ENCODE peak calls at places on chromosome 11, in eight cellular contexts. T is tibial nerve; C is islet precursor cell; X is GM12891; H is epithelial cell of esophagus; O is stimulated activated CD8-positive, alpha-beta memory T cell treated with anti-CD3 and anti-CD28 coated beads, Interleukin-4, amount 100 ng/mL, for 24 hours; V is left colon; D is HAP-1. E is an unnamed sample.

GRCh38 chr11:9264381-9265210 is 554 bp downstream of the DENND5A start:
- DNase-seq in T (peak), C (peak), X (peak), H (peak), O (no peak), V (peak), D (no peak), E (peak)

GRCh38 chr11:68961245-68961644 is 19.5 kb downstream of the MRGPRD start:
- DNase-seq in T (no peak), C (peak), X (no peak), H (no peak), O (no peak), V (no peak), D (no peak), E (peak)

GRCh38 chr11:10413268-10413667 is 41.8 kb upstream of the AMPD3 start:
- DNase-seq in T (no peak), C (no peak), X (no peak), H (peak), O (peak), V (peak), D (no peak), E (no peak)

GRCh38 chr11:47248664-47249377 is at the start of gene ACP2:
- DNase-seq in T (peak), C (peak), X (peak), H (peak), O (peak), V (peak), D (peak), E (peak)

GRCh38 chr11:87063982-87064381 is 26.2 kb downstream of the TMEM135 start:
- DNase-seq in T (no peak), C (no peak), X (no peak), H (no peak), O (no peak), V (no peak), D (no peak), E (no peak)

GRCh38 chr11:9719949-9720646 is 56.2 kb downstream of the SWAP70 start:
- DNase-seq in T (no peak), C (no peak), X (no peak), H (peak), O (no peak), V (no peak), D (no peak), E (no peak)

GRCh38 chr11:111384494-111384893 is 5.4 kb upstream of the POU2AF1 start:
- DNase-seq in T (no peak), C (no peak), X (no peak), H (peak), O (no peak), V (no peak), D (no peak), E (no peak)

GRCh38 chr11:43376594-43376993 is 17.9 kb downstream of the TTC17 start:
- DNase-seq in T (no peak), C (no peak), X (no peak), H (peak), O (no peak), V (no peak), D (no peak), E (no peak)

GRCh38 chr11:31968774-31969433 is 122.0 kb upstream of the RCN1 start:
- DNase-seq in T (no peak), C (no peak), X (no peak), H (peak), O (no peak), V (no peak), D (no peak), E (peak)

GRCh38 chr11:57124912-57125311 is 56.8 kb upstream of the LRRC55 start:
- DNase-seq in T (no peak), C (peak), X (no peak), H (no peak), O (no peak), V (no peak), D (no peak), E (no peak)

GRCh38 chr11:96051820-96052219 is 127.9 kb upstream of the MTMR2 start:
- DNase-seq in T (no peak), C (no peak), X (no peak), H (peak), O (no peak), V (no peak), D (no peak), E (no peak)

GRCh38 chr11:63997104-63997700 is 11.0 kb downstream of the OTUB1 start:
- DNase-seq in T (no peak), C (peak), X (no peak), H (no peak), O (no peak), V (no peak), D (no peak), E (no peak)

GRCh38 chr11:60914620-60915249 is 777 bp downstream of the TMEM109 start:
- DNase-seq in T (no peak), C (no peak), X (no peak), H (peak), O (no peak), V (peak), D (no peak), E (no peak)

GRCh38 chr11:34819740-34820482 is 96.3 kb downstream of the APIP start:
- DNase-seq in T (no peak), C (no peak), X (no peak), H (no peak), O (no peak), V (no peak), D (no peak), E (no peak)

GRCh38 chr11:84870486-84870885 is 756.7 kb downstream of the DLG2 start:
- DNase-seq in T (no peak), C (no peak), X (no peak), H (peak), O (no peak), V (no peak), D (no peak), E (no peak)

GRCh38 chr11:43129329-43129728 is 182.5 kb upstream of the API5 start:
- DNase-seq in T (no peak), C (no peak), X (no peak), H (no peak), O (no peak), V (no peak), D (no peak), E (no peak)

GRCh38 chr11:113322158-113322557 is 7.8 kb downstream of the TTC12 start:
- DNase-seq in T (no peak), C (no peak), X (no peak), H (peak), O (no peak), V (no peak), D (no peak), E (no peak)

GRCh38 chr11:110901441-110901840 is 189.2 kb upstream of the ARHGAP20 start:
- DNase-seq in T (no peak), C (no peak), X (no peak), H (no peak), O (no peak), V (no peak), D (no peak), E (no peak)

GRCh38 chr11:119934866-119935265 is 203.0 kb downstream of the TRIM29 start:
- DNase-seq in T (no peak), C (no peak), X (no peak), H (no peak), O (no peak), V (no peak), D (no peak), E (no peak)

GRCh38 chr11:63896071-63896470 is 20.9 kb downstream of the RCOR2 start:
- DNase-seq in T (no peak), C (no peak), X (no peak), H (no peak), O (no peak), V (no peak), D (no peak), E (no peak)

GRCh38 chr11:17538731-17539130 is 5.5 kb downstream of the USH1C start:
- DNase-seq in T (no peak), C (no peak), X (no peak), H (no peak), O (no peak), V (no peak), D (no peak), E (no peak)

GRCh38 chr11:68839054-68839865 is 2.5 kb downstream of the CPT1A start:
- DNase-seq in T (peak), C (peak), X (peak), H (peak), O (peak), V (peak), D (peak), E (peak)

GRCh38 chr11:67436459-67437081 is 912 bp downstream of the PTPRCAP start:
- DNase-seq in T (no peak), C (peak), X (peak), H (no peak), O (peak), V (peak), D (no peak), E (peak)

E was measured in glutamatergic neuron.